ENCODE peak calls at places on chromosomes 12 and 14, in ten cellular contexts. L is heart left ventricle, S is sigmoid colon, Z is WTC11, H is HCT116, R is A549, U is RWPE2, V is fibroblast of the aortic adventitia, X is AG04449, Y is bronchial epithelial cell. M is an unnamed sample.

GRCh38 chr12:12975322-12976077 is 23.5 kb upstream of the GPRC5D start:
- DNase-seq in L (no peak), S (no peak), Z (peak; percentile 62), H (peak; percentile 29), R (peak; percentile 61), U (no peak), V (peak; percentile 65), X (no peak), Y (peak; percentile 48), M (peak; percentile 66)

GRCh38 chr12:3658327-3659163 is 94.4 kb downstream of the CRACR2A start:
- DNase-seq in L (no peak), S (no peak), Z (peak; percentile 73), H (no peak), R (no peak), U (no peak), V (peak; percentile 43), X (no peak), Y (peak; percentile 19), M (no peak)

GRCh38 chr12:131701705-131702572 is 9.0 kb upstream of the SFSWAP start:
- DNase-seq in L (no peak), S (no peak), Z (no peak), H (no peak), R (no peak), U (no peak), V (no peak), X (no peak), Y (no peak), M (no peak)

GRCh38 chr14:73662439-73663056 is 17.8 kb downstream of the DNAL1 start:
- DNase-seq in L (no peak), S (no peak), Z (peak; percentile 24), H (peak; percentile 85), R (peak; percentile 53), U (peak; percentile 79), V (peak; percentile 93), X (peak; percentile 65), Y (peak; percentile 93), M (peak; percentile 66)

GRCh38 chr14:104561124-104561531 is 18.4 kb upstream of the C14orf180 start:
- DNase-seq in L (peak; percentile 52), S (no peak), Z (no peak), H (no peak), R (no peak), U (no peak), V (no peak), X (no peak), Y (no peak), M (no peak)

GRCh38 chr12:124441443-124442190 is 125.8 kb downstream of the NCOR2 start:
- DNase-seq in L (no peak), S (no peak), Z (no peak), H (no peak), R (no peak), U (peak; percentile 79), V (peak; percentile 95), X (peak; percentile 72), Y (peak; percentile 85), M (peak; percentile 89)

GRCh38 chr14:68668028-68668427 is 124.8 kb downstream of the ZFP36L1 start:
- DNase-seq in L (no peak), S (no peak), Z (no peak), H (no peak), R (no peak), U (no peak), V (no peak), X (no peak), Y (no peak), M (no peak)

GRCh38 chr14:95522116-95522515 is 5.7 kb upstream of the SYNE3 start:
- DNase-seq in L (no peak), S (no peak), Z (no peak), H (no peak), R (no peak), U (no peak), V (no peak), X (no peak), Y (no peak), M (no peak)

GRCh38 chr12:8563383-8563782 is 22.7 kb upstream of the CLEC4E start:
- DNase-seq in L (no peak), S (no peak), Z (no peak), H (no peak), R (no peak), U (no peak), V (no peak), X (no peak), Y (no peak), M (no peak)

GRCh38 chr12:81809829-81810595 is 50.9 kb upstream of the PPFIA2 start:
- DNase-seq in L (no peak), S (no peak), Z (no peak), H (no peak), R (no peak), U (no peak), V (peak; percentile 2), X (no peak), Y (no peak), M (no peak)

GRCh38 chr12:89357297-89357730 is 5.0 kb upstream of the DUSP6 start:
- DNase-seq in L (no peak), S (no peak), Z (no peak), H (no peak), R (no peak), U (no peak), V (no peak), X (no peak), Y (no peak), M (no peak)

GRCh38 chr14:90388437-90388836 is 8.4 kb upstream of the CALM1 start:
- DNase-seq in L (no peak), S (no peak), Z (peak; percentile 24), H (peak; percentile 38), R (peak; percentile 52), U (peak; percentile 73), V (peak; percentile 80), X (no peak), Y (peak; percentile 87), M (peak; percentile 74)

GRCh38 chr14:63045234-63045611 is at the start of gene KCNH5:
- DNase-seq in L (peak; percentile 71), S (no peak), Z (peak; percentile 76), H (no peak), R (peak; percentile 33), U (peak; percentile 67), V (peak; percentile 15), X (no peak), Y (peak; percentile 12), M (no peak)

GRCh38 chr14:91038439-91038838 is 22.0 kb downstream of the RPS6KA5 start:
- DNase-seq in L (no peak), S (no peak), Z (no peak), H (no peak), R (no peak), U (no peak), V (peak; percentile 87), X (no peak), Y (peak; percentile 91), M (no peak)

GRCh38 chr12:116712458-116713303 is 25.2 kb downstream of the SPRING1 start:
- DNase-seq in L (no peak), S (no peak), Z (no peak), H (no peak), R (no peak), U (no peak), V (no peak), X (no peak), Y (peak; percentile 83), M (no peak)

GRCh38 chr12:104689630-104690029 is 232.9 kb downstream of the CHST11 start:
- DNase-seq in L (no peak), S (no peak), Z (no peak), H (no peak), R (no peak), U (no peak), V (no peak), X (no peak), Y (no peak), M (no peak)

GRCh38 chr14:75456069-75457023 is 28.5 kb downstream of the JDP2 start:
- DNase-seq in L (no peak), S (no peak), Z (no peak), H (no peak), R (no peak), U (no peak), V (no peak), X (no peak), Y (no peak), M (peak; percentile 44)

GRCh38 chr12:14454098-14454907 is 88.8 kb downstream of the ATF7IP start:
- DNase-seq in L (no peak), S (no peak), Z (peak; percentile 56), H (peak; percentile 59), R (peak; percentile 17), U (no peak), V (peak; percentile 25), X (no peak), Y (peak; percentile 53), M (peak; percentile 11)
- TF ChIP-seq CTCF in L (peak; percentile 30), S (no peak), Z (peak; percentile 72), H (peak; percentile 88), R (peak; percentile 36), U (peak; percentile 34), V (peak; percentile 35), X (peak; percentile 34), Y (peak; percentile 67), M (peak; percentile 60)

GRCh38 chr14:55131782-55132181 is 2.7 kb downstream of the LGALS3 start:
- DNase-seq in L (no peak), S (no peak), Z (no peak), H (no peak), R (no peak), U (no peak), V (no peak), X (no peak), Y (no peak), M (no peak)
- TF ChIP-seq CTCF in L (no peak), S (no peak), Z (no peak), H (no peak), R (no peak), U (peak; percentile 8), V (peak; percentile 29), X (no peak), Y (no peak), M (no peak)

GRCh38 chr12:18284461-18284860 is 23.1 kb downstream of the PIK3C2G start:
- DNase-seq in L (no peak), S (no peak), Z (no peak), H (no peak), R (no peak), U (no peak), V (peak; percentile 53), X (no peak), Y (no peak), M (no peak)
- TF ChIP-seq CTCF in L (no peak), S (no peak), Z (no peak), H (no peak), R (no peak), U (no peak), V (no peak), X (no peak), Y (no peak), M (no peak)

DNA sequence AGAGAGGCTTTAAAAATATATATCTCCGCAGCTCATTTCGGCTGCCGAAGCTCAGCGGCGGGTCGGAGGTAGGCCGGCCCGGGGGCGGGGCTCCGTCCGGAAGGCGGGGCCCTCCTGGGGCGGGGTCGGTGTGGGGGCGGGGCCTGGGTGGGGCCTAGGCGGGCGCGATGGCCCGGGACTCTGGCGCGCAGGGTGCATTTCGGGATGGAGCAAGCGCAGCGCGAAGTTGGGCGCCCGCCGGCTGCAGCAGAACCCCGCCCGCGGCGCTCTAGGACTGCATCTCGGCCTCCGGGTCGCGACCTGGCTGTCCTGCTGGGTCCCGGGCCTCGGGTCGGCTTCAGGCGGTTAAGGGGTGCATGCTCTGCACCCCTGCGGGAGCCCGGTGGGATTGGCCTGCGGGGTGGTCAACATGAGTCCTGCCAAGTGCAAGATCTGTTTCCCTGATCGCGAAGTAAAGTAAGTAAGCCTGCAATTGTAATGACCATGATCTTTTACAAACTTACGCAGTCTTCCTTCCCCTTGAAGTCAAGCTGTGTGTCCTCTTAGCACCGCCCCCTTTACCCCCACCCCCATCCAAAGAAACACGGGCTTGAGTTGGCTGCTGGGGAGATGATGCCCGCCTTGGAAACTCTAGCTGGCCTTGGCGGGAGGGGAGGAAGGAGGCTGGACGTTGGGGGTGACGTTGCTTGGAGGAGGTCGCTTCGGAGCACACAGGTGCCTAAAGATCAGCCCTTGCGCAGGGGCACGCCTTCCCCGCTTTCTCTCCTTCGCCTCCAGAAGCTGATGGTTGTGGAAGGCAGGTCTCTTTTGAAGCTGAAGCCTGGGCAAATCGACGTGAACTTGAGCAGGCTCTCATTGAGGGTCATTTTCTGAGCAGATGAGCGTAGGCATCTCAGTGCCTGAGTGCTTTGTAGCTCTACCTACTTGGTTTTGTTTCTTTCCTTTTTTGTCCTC is 38.4 kb downstream of the ACACB start:
- DNase-seq in L (peak; percentile 91), S (peak; percentile 96), Z (peak; percentile 89), H (peak; percentile 87), R (peak; percentile 98), U (peak; percentile 87), V (peak; percentile 60), X (no peak), Y (peak; percentile 66), M (peak; percentile 85)
- TF ChIP-seq CTCF in L (no peak), S (no peak), Z (no peak), H (no peak), R (no peak), U (no peak), V (no peak), X (no peak), Y (no peak), M (no peak)

M was measured in PC-9.